ENCODE peak calls at places on chromosomes 3 and 15, in ten cellular contexts. J is activated naive CD4-positive, alpha-beta T cell treated with anti-CD3 and anti-CD28 coated beads, Interleukin-2, amount 10 ng/mL, durations not matched to agents 7 days and 5 days; U is erythroblast; G is putamen; T is HFFc6; E is coronary artery; O is heart right ventricle; D is cardiac muscle cell; A is kidney tubule cell; Q is adrenal gland. L is an unnamed sample.

GRCh38 chr3:170132335-170132734 is 49.2 kb downstream of the PHC3 start:
- DNase-seq in J (peak; percentile 37), U (peak; percentile 29), G (no peak), T (no peak), E (no peak), O (no peak), D (peak; percentile 24), A (no peak), Q (no peak), L (no peak)

GRCh38 chr3:11459147-11459837 is 184.4 kb downstream of the VGLL4 start:
- DNase-seq in J (no peak), U (no peak), G (no peak), T (peak; percentile 7), E (no peak), O (no peak), D (no peak), A (no peak), Q (no peak), L (no peak)

GRCh38 chr3:50316657-50317242 is 5.8 kb downstream of the HYAL2 start:
- DNase-seq in J (peak; percentile 68), U (no peak), G (no peak), T (no peak), E (no peak), O (no peak), D (no peak), A (peak; percentile 92), Q (peak; percentile 42), L (no peak)

GRCh38 chr3:34011171-34012101 is 213.0 kb downstream of the PDCD6IP start:
- DNase-seq in J (no peak), U (no peak), G (no peak), T (peak; percentile 13), E (no peak), O (no peak), D (no peak), A (peak; percentile 31), Q (no peak), L (no peak)

GRCh38 chr15:78355185-78355584 is 15.0 kb downstream of the CRABP1 start:
- DNase-seq in J (no peak), U (no peak), G (no peak), T (no peak), E (no peak), O (no peak), D (no peak), A (no peak), Q (no peak), L (no peak)

GRCh38 chr3:167679526-167679925 is 25.8 kb upstream of the WDR49 start:
- DNase-seq in J (no peak), U (no peak), G (no peak), T (no peak), E (no peak), O (no peak), D (no peak), A (no peak), Q (no peak), L (no peak)

GRCh38 chr3:45225465-45226205 is 452 bp downstream of the TMEM158 start:
- DNase-seq in J (peak; percentile 62), U (peak; percentile 44), G (no peak), T (no peak), E (no peak), O (peak; percentile 23), D (peak; percentile 38), A (peak; percentile 31), Q (no peak), L (no peak)

GRCh38 chr15:86929461-86929860 is 849.8 kb downstream of the AGBL1 start:
- DNase-seq in J (no peak), U (no peak), G (no peak), T (no peak), E (no peak), O (no peak), D (no peak), A (no peak), Q (no peak), L (no peak)

GRCh38 chr3:138939563-138940241 is 7.2 kb downstream of the FOXL2 start:
- DNase-seq in J (no peak), U (no peak), G (no peak), T (no peak), E (no peak), O (no peak), D (no peak), A (no peak), Q (no peak), L (no peak)

GRCh38 chr3:133506215-133506901 is 67.1 kb upstream of the CDV3 start:
- DNase-seq in J (peak; percentile 48), U (no peak), G (peak; percentile 30), T (no peak), E (no peak), O (no peak), D (no peak), A (peak; percentile 7), Q (no peak), L (no peak)

L was measured in body of pancreas.